ENCODE peak calls at places on chromosomes 11 and 22, in seven cellular contexts. F is GM12878, C is left lung, H is stomach, J is tibial artery, Q is OCI-LY7, W is heart right ventricle. D is an unnamed sample.

GRCh38 chr11:76752321-76753175 is 30.6 kb upstream of the TSKU start:
- DNase-seq in H (peak; percentile 71), Q (no peak), J (peak; percentile 94), W (peak; percentile 87), F (no peak), C (peak; percentile 79), D (peak; percentile 88)

GRCh38 chr22:33687464-33687863 is 232.8 kb downstream of the LARGE1 start:
- DNase-seq in J (no peak), F (no peak), H (no peak), C (no peak), Q (no peak), W (no peak), D (no peak)

GRCh38 chr11:7587712-7588111 is 73.9 kb downstream of the PPFIBP2 start:
- DNase-seq in C (no peak), J (no peak), W (no peak), H (no peak), Q (no peak), F (no peak), D (no peak)

GRCh38 chr22:30309981-30310672 is 16.6 kb downstream of the TBC1D10A start:
- DNase-seq in C (peak; percentile 69), F (peak; percentile 58), H (peak; percentile 77), J (peak; percentile 80), W (no peak), Q (peak; percentile 48), D (no peak)

GRCh38 chr22:37340331-37341262 is 58.3 kb downstream of the CYTH4 start:
- DNase-seq in H (no peak), F (no peak), W (no peak), C (no peak), J (no peak), Q (no peak), D (no peak)

GRCh38 chr22:31754813-31755212 is 994 bp downstream of the DEPDC5 start:
- DNase-seq in J (no peak), H (no peak), Q (no peak), W (no peak), C (no peak), F (no peak), D (no peak)

GRCh38 chr11:59152312-59152967 is 9.8 kb downstream of the FAM111A start:
- DNase-seq in W (no peak), J (no peak), Q (no peak), C (no peak), H (no peak), F (no peak), D (no peak)

GRCh38 chr11:99020324-99021225 is at the start of gene CNTN5:
- DNase-seq in F (no peak), C (no peak), J (peak; percentile 67), H (no peak), Q (no peak), W (peak; percentile 12), D (peak; percentile 20)

GRCh38 chr11:104028476-104028875 is 8.0 kb upstream of the DDI1 start:
- DNase-seq in Q (no peak), W (no peak), H (no peak), J (no peak), F (no peak), C (no peak), D (no peak)

GRCh38 chr22:43066844-43067385 is 22.3 kb downstream of the TTLL1 start:
- DNase-seq in C (no peak), J (no peak), W (no peak), H (no peak), F (no peak), Q (no peak), D (no peak)

GRCh38 chr11:94031625-94032024 is 10.5 kb downstream of the HEPHL1 start:
- DNase-seq in H (no peak), J (no peak), C (no peak), Q (no peak), W (no peak), F (no peak), D (no peak)

GRCh38 chr11:120660024-120660565 is 148.5 kb downstream of the GRIK4 start:
- DNase-seq in Q (peak; percentile 82), H (peak; percentile 29), F (no peak), J (no peak), W (no peak), C (no peak), D (no peak)

GRCh38 chr11:9906043-9906791 is 242.3 kb downstream of the SWAP70 start:
- DNase-seq in C (no peak), H (no peak), Q (no peak), W (no peak), F (no peak), J (no peak), D (no peak)

GRCh38 chr22:32996702-32997101 is 61.5 kb downstream of the SYN3 start:
- DNase-seq in W (peak; percentile 35), H (no peak), J (peak; percentile 86), C (peak; percentile 80), Q (no peak), F (no peak), D (peak; percentile 78)

GRCh38 chr11:71218789-71219499 is 33.4 kb downstream of the SHANK2 start:
- DNase-seq in C (peak; percentile 5), Q (no peak), W (no peak), H (no peak), J (no peak), F (no peak), D (no peak)

GRCh38 chr11:63537293-63538101 is 889 bp downstream of the PLAAT4 start:
- DNase-seq in Q (no peak), W (peak; percentile 84), H (peak; percentile 86), F (no peak), C (peak; percentile 71), J (peak; percentile 94), D (peak; percentile 65)

GRCh38 chr11:70725272-70725671 is 326.9 kb downstream of the CTTN start:
- DNase-seq in Q (no peak), W (no peak), C (no peak), F (no peak), H (no peak), J (no peak), D (no peak)

GRCh38 chr11:43021466-43021865 is 290.3 kb upstream of the API5 start:
- DNase-seq in Q (peak; percentile 15), H (no peak), F (no peak), W (no peak), C (no peak), J (no peak), D (no peak)

GRCh38 chr11:69887841-69888670 is 68.8 kb upstream of the FGF3 start:
- DNase-seq in F (no peak), H (no peak), Q (no peak), J (no peak), C (no peak), W (no peak), D (no peak)

GRCh38 chr11:19829109-19829790 is 116.6 kb downstream of the NAV2 start:
- DNase-seq in H (no peak), J (no peak), Q (no peak), W (no peak), C (no peak), F (no peak), D (no peak)
- H3K27ac ChIP-seq in H (no peak overlapping the region), J (no peak overlapping the region), Q (no peak overlapping the region), W (no peak overlapping the region), C (no peak overlapping the region), F (no peak overlapping the region), D (no peak overlapping the region)

GRCh38 chr11:68370211-68371111 is 58.1 kb downstream of the LRP5 start:
- DNase-seq in W (peak; percentile 39), H (no peak), J (peak; percentile 90), C (no peak), F (peak; percentile 89), Q (peak; percentile 93), D (peak; percentile 43)
- H3K4me1 ChIP-seq in W (peaks cover 63% of the 10 kb centered on the region), H (peaks cover 37% of the 10 kb centered on the region), J (peaks cover 63% of the 10 kb centered on the region), C (peaks cover 12% of the 10 kb centered on the region), F (peaks cover 33% of the 10 kb centered on the region), Q (peaks cover 41% of the 10 kb centered on the region), D (peaks cover 65% of the 10 kb centered on the region)

GRCh38 chr11:133533205-133533604 is 904 bp upstream of the OPCML start:
- DNase-seq in Q (no peak), F (no peak), W (no peak), C (no peak), H (no peak), J (no peak), D (no peak)

GRCh38 chr11:133531450-133531849 is 851 bp downstream of the OPCML start:
- DNase-seq in C (no peak), J (no peak), Q (no peak), F (no peak), H (no peak), W (no peak), D (no peak)

GRCh38 chr11:133529807-133530500 is 2.3 kb downstream of the OPCML start:
- DNase-seq in J (no peak), W (no peak), Q (no peak), C (no peak), H (no peak), F (no peak), D (no peak)

GRCh38 chr11:133531971-133532651 is at the start of gene OPCML:
- DNase-seq in H (no peak), Q (no peak), F (no peak), C (no peak), W (no peak), J (no peak), D (no peak)

GRCh38 chr11:133530501-133530835 is 1.8 kb downstream of the OPCML start:
- DNase-seq in F (no peak), C (no peak), Q (no peak), J (no peak), W (no peak), H (no peak), D (no peak)
- H3K4me3 ChIP-seq in F (no peak overlapping the region), C (no peak overlapping the region), Q (no peak overlapping the region), J (no peak overlapping the region), W (no peak overlapping the region), H (no peak overlapping the region), D (no peak overlapping the region)

DNA sequence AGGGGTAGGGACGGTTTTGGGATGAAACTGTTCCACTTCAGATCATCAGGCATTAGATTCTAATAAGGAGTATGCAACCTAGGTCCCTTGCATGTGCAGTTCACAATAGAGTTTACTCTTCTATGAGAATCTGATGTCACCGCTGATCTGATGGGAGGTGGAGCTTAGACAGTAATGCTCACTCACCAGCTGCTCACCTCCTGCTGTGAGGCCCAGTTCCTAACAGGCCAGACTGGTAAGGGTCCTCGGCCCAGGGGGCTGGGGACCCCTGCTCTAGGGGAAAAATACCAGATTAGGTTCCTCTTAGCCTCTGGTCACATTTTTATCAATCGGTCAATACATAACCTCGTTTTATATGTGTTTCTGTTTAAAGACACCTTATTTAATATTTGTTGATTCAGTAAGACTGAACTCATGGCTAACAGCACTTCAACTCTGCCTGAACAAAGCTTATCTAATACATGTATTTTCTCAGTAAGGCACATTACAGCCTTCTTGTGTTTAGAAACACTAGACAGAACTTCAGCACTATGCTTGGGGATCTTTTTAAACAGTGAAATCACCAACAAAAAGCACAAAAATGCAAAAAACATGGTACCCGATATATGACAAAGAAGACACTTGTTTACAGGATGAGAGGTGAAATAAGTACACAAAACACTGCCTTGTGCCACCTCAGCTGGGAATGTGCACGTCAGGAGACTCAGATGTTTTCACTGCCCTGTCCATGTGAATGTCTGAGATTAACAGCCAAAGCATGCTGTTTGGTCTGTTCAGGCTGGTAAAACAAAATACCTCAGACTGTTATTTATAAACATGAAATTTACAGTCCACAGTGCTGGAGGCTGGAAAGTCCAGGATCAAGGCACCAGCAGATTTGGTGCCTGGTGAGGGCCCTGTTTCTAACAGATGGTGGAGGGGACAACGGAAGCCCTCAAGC is 107.5 kb downstream of the USP35 start:
- DNase-seq in H (no peak), C (no peak), W (no peak), Q (no peak), J (no peak), F (no peak), D (no peak)
- H3K27ac ChIP-seq in H (no peak overlapping the region), C (peak overlapping the region; percentile 24), W (peak overlapping the region; percentile 11), Q (no peak overlapping the region), J (no peak overlapping the region), F (no peak overlapping the region), D (peak overlapping the region; percentile 64)

D was measured in left ventricle myocardium inferior.